ENCODE peak calls at places on chromosomes 7 and 10, in five cellular contexts. E is HCT116, T is adipocyte, S is GM23248, I is MM.1S. Q is an unnamed sample.

GRCh38 chr10:89213191-89213808 is 6.2 kb upstream of the CH25H start:
- DNase-seq in E (no peak), T (peak), S (peak), I (peak), Q (peak)

GRCh38 chr7:145082366-145083240 is 246.8 kb upstream of the TPK1 start:
- DNase-seq in E (no peak), T (no peak), S (no peak), I (peak), Q (no peak)

GRCh38 chr10:46270086-46270811 is 16.5 kb upstream of the ANTXRL start:
- DNase-seq in E (no peak), T (no peak), S (no peak), I (no peak), Q (no peak)

GRCh38 chr7:83271212-83272099 is 108.8 kb upstream of the PCLO start:
- DNase-seq in E (peak), T (peak), S (peak), I (peak), Q (peak)

GRCh38 chr10:101001225-101002035 is 1.8 kb downstream of the LZTS2 start:
- DNase-seq in E (no peak), T (peak), S (peak), I (peak), Q (peak)

GRCh38 chr10:14838582-14839304 is 637 bp downstream of the HSPA14 start:
- DNase-seq in E (no peak), T (peak), S (peak), I (peak), Q (peak)

GRCh38 chr7:4845740-4846142 is 16.1 kb downstream of the PAPOLB start:
- DNase-seq in E (no peak), T (no peak), S (peak), I (no peak), Q (no peak)

GRCh38 chr10:110481948-110482347 is 15.8 kb upstream of the DUSP5 start:
- DNase-seq in E (no peak), T (no peak), S (peak), I (no peak), Q (no peak)

GRCh38 chr7:114175140-114175539 is 239.5 kb upstream of the FOXP2 start:
- DNase-seq in E (no peak), T (peak), S (peak), I (no peak), Q (no peak)

GRCh38 chr7:42128703-42129102 is 108.3 kb downstream of the GLI3 start:
- DNase-seq in E (no peak), T (no peak), S (no peak), I (no peak), Q (peak)

DNA sequence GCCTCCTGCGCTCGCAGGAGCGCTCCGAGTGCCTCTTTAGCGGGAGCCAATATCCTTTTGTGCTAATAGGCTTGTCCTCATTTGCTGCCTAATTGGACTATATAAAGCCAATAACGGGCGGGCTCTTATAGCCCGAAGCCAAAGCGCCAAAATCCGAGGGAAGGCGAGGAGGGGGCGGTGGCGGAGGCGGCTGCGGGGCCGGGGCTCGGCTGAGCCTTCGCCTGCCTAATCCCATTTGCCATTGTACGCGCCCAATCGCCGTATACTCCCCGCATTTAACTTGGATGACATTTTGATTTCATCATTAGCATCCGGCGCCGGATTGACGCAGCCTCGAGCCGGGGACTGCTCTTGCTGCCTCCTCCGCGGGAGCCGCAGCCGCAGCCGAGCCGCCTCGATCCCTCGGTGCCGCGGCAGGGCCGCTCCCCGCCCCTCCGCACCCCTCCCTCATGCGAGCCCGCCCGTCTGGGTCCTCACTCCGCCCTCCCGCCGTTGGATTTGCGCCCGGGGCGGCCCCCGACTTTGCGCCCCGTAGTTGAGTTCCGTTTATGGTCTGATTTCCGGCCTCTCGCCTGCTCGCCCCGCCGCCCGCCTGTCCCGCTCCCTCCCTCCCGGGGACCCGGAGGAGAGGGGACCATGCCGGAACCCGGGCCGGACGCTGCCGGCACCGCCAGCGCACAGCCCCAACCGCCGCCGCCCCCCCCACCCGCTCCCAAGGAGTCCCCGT is at the start of gene HMX3:
- DNase-seq in E (no peak), T (peak), S (peak), I (no peak), Q (no peak)
- H3K4me3 ChIP-seq in E (no peak), T (peak), S (peak), I (no peak), Q (no peak)

GRCh38 chr7:46153583-46153950 is 232.5 kb upstream of the IGFBP3 start:
- DNase-seq in E (no peak), T (no peak), S (no peak), I (no peak), Q (no peak)

GRCh38 chr7:46155367-46155766 is 234.3 kb upstream of the IGFBP3 start:
- DNase-seq in E (no peak), T (no peak), S (no peak), I (peak), Q (no peak)

GRCh38 chr7:46156039-46156438 is 235.0 kb upstream of the IGFBP3 start:
- DNase-seq in E (no peak), T (no peak), S (no peak), I (peak), Q (no peak)

GRCh38 chr7:46152671-46153070 is 231.6 kb upstream of the IGFBP3 start:
- DNase-seq in E (no peak), T (no peak), S (no peak), I (peak), Q (no peak)

GRCh38 chr7:46153951-46154787 is 233.1 kb upstream of the IGFBP3 start:
- DNase-seq in E (no peak), T (peak), S (peak), I (peak), Q (peak)
- H3K9ac ChIP-seq in E (no peak), T (no peak), S (no peak), I (peak), Q (no peak)

DNA sequence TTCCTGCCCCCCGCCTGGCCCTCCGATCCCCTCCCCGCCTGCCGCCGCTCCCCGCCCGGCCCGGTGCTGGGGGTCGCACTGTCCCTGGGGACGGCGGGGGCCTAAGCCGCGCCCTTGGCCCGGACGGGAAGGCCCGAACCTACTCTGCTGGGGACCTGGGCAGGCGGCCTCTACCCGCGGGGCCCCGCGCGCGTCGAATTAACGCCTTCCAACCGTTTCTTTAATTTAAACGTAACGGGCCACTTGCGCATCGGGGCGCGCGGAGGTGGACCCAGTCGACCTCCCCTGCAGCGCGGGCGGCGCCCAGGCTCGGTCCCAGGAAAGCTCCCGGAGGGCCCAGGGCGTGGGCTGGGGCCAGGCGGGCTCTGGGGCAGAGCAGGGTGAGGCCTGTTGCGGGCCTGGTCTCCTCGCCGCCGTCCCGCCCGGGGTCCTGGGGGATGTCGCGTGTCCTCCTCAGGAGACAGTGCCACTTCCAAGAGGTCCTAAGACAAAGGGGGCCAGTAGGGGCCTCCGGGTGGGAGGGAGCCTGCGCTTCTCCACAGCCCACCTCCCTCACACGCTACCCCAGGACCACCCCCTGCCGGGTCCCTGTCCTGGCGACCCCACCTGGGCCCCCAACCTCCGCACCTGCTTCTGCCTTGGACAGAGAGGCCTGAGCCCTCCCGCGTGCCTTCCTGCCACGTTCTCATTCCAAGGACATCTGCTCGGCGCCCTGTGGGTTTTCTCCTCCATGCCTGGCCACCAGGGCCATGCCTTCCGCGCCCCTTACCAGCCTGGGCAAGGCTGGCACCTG is 658 bp upstream of the PTPRN2 start:
- DNase-seq in E (no peak), T (no peak), S (no peak), I (no peak), Q (no peak)
- H3K4me3 ChIP-seq in E (no peak), T (no peak), S (peak), I (no peak), Q (peak)

GRCh38 chr10:87691515-87692070 is 31.9 kb downstream of the PAPSS2 start:
- DNase-seq in E (no peak), T (no peak), S (no peak), I (no peak), Q (no peak)

GRCh38 chr10:87694011-87694794 is 34.5 kb downstream of the PAPSS2 start:
- DNase-seq in E (no peak), T (no peak), S (no peak), I (no peak), Q (peak)

GRCh38 chr10:87696922-87697714 is 37.4 kb downstream of the PAPSS2 start:
- DNase-seq in E (no peak), T (no peak), S (no peak), I (no peak), Q (no peak)

GRCh38 chr10:87692956-87693484 is 33.3 kb downstream of the PAPSS2 start:
- DNase-seq in E (no peak), T (no peak), S (no peak), I (no peak), Q (no peak)

GRCh38 chr10:87695074-87695473 is 35.4 kb downstream of the PAPSS2 start:
- DNase-seq in E (no peak), T (no peak), S (no peak), I (no peak), Q (no peak)
- H3K9ac ChIP-seq in E (no peak), T (no peak), S (no peak), I (no peak), Q (no peak)

DNA sequence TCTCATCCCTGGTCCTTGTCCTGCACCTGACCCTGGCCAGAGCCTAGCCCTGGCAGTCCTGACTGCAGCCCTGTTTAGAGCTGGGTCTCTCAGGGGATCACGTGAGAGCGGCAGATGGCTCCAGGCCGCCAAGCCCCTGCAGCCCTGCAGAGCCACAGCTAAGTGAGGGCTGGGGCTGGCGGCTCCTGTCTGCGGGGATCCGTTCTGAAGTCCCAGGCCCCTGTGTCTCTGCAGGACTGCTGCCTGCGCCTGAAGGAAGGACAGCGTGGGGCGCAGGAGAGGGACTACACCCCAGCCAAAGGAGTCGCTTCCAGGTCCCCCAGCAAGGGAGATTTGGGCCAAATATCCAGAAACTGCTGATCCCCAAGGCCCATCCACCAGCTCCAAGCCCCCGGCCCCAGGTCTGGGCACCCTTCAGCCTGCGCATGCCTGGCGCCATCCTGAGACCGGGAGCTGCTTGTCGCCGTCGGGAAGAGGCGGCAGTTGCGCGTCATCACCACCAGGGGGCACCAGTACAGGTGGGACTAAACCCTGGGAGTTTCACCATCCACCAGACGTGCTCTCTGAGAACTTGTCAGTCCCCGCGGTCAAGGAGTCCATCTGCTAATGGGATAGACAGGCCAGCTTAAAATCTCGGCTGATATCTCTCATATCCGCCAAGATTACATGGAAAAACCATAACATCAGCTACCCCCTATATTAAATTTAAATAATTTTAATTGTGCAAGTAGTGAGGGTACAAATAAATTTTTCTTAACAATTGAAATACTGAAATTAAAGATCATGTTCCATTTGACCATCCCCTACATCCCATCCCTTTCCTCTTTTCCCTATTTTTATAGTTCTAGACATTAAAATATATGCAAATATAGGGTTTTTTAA is 25.1 kb upstream of the GHRHR start:
- DNase-seq in E (peak), T (peak), S (peak), I (peak), Q (peak)
- H3K4me3 ChIP-seq in E (peak), T (peak), S (no peak), I (no peak), Q (no peak)

GRCh38 chr7:87159538-87159937 is 7.3 kb downstream of the DMTF1 start:
- DNase-seq in E (no peak), T (no peak), S (no peak), I (no peak), Q (no peak)

DNA sequence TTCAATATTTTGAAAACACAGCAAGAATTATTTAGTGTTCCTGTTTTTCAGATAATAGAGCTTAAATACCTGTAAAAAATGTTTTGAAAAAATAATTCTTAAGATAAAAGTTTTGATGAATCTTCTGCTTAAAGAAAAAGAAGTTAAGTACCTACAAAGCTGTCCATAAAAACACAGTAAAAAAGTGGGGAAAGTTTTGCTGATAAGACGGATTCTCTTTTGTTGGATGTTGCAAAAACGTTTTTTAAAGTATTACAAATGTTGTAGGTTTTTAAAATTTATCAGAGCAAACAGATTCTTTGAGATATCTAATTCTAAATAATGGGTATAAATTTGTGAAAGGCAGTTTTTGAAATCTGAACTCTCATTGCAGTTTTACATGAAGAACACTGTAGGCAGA is 12.2 kb downstream of the DMTF1 start:
- DNase-seq in E (no peak), T (no peak), S (no peak), I (no peak), Q (no peak)
- H3K9ac ChIP-seq in E (no peak), T (no peak), S (no peak), I (no peak), Q (no peak)

DNA sequence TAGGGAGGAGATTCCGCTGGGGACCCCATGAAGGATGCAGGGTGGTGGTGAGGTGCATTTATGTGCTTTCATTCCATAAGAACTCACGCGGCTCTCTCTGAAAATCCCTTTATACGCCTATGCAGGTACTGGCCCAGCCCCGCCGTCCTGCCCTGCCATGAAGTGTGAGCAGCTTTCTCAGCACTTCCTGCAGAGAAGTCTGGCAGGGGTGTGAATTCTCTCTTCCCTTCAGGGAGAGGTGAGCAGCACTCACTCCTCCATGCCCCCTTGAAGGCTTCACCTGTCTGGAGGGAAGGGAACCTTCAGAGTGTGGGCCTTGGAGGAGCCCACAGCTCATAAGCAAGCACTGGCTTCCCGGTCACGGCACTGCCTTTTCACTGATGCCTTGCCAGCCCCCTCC is 34.0 kb downstream of the PPP2R2D start:
- DNase-seq in E (no peak), T (no peak), S (no peak), I (no peak), Q (no peak)
- H3K4me3 ChIP-seq in E (no peak), T (no peak), S (no peak), I (no peak), Q (no peak)

GRCh38 chr10:99924856-99925255 is 84.9 kb downstream of the DNMBP start:
- DNase-seq in E (no peak), T (no peak), S (no peak), I (no peak), Q (no peak)

GRCh38 chr10:99929360-99929759 is 80.4 kb downstream of the DNMBP start:
- DNase-seq in E (no peak), T (no peak), S (no peak), I (no peak), Q (no peak)

GRCh38 chr10:99927719-99928280 is 81.9 kb downstream of the DNMBP start:
- DNase-seq in E (no peak), T (peak), S (no peak), I (no peak), Q (peak)

GRCh38 chr10:99924451-99924850 is 85.3 kb downstream of the DNMBP start:
- DNase-seq in E (no peak), T (no peak), S (no peak), I (no peak), Q (no peak)

GRCh38 chr10:99926925-99927718 is 82.6 kb downstream of the DNMBP start:
- DNase-seq in E (no peak), T (peak), S (peak), I (no peak), Q (peak)
- H3K9ac ChIP-seq in E (peak), T (no peak), S (no peak), I (no peak), Q (no peak)

DNA sequence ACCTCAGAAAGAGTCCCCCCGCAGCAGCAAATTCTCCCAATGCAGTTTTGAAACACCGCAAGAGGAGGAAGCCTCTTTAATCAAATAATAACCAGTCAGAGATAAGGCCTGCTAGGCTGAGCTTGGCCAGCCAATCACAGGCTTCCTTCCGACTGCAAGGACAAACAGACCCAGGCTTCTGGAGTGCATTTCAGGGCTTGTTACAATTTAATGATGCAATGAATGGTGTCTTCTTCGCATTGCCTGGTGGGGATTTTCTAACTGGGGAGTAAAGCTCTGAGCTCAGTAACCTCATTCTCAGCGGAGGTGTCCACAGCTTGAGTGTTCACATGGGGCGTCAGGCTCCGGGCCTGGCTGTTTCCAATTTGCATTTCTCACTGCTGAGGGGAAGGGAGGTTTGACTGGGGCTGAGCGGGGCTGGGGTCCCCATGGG is 31.8 kb upstream of the GPAM start:
- DNase-seq in E (no peak), T (no peak), S (no peak), I (no peak), Q (no peak)
- H3K4me3 ChIP-seq in E (no peak), T (peak), S (no peak), I (no peak), Q (no peak)

GRCh38 chr10:84460520-84460919 is 132.1 kb downstream of the CCSER2 start:
- DNase-seq in E (no peak), T (no peak), S (no peak), I (no peak), Q (no peak)
- H3K9ac ChIP-seq in E (no peak), T (no peak), S (no peak), I (no peak), Q (no peak)

Q was measured in fibroblast of lung.